ENCODE peak calls at places on chromosomes 2 and 18, in nine cellular contexts. N is endothelial cell; J is activated naive CD8-positive, alpha-beta T cell treated with anti-CD3 and anti-CD28 coated beads, Interleukin-2, amount 50 U/mL, for 16 hours; F is neural progenitor cell; T is effector CD4-positive, alpha-beta T cell; I is body of pancreas; W is central memory CD4-positive, alpha-beta T cell; C is GM23338; H is fibroblast of villous mesenchyme. O is an unnamed sample.

GRCh38 chr2:186348200-186348599 is 137.9 kb upstream of the ZC3H15 start:
- DNase-seq in H (peak; percentile 21), I (no peak), W (no peak), N (no peak), F (no peak), T (no peak), C (no peak), J (no peak), O (no peak)

GRCh38 chr2:166410828-166411472 is 35.2 kb upstream of the SCN9A start:
- DNase-seq in J (no peak), F (no peak), H (peak; percentile 73), N (no peak), T (no peak), I (no peak), C (no peak), W (no peak), O (no peak)

GRCh38 chr18:1034971-1035370 is 130.3 kb downstream of the ADCYAP1 start:
- DNase-seq in F (no peak), T (no peak), C (no peak), N (no peak), H (no peak), J (no peak), I (peak; percentile 57), W (no peak), O (no peak)

GRCh38 chr2:142165790-142166189 is 35.0 kb upstream of the LRP1B start:
- DNase-seq in N (peak; percentile 26), F (peak; percentile 48), C (peak; percentile 76), H (peak; percentile 38), T (no peak), I (peak; percentile 2), J (no peak), W (no peak), O (peak; percentile 11)

GRCh38 chr2:233084488-233084887 is 24.3 kb downstream of the INPP5D start:
- DNase-seq in W (peak; percentile 50), H (no peak), T (no peak), C (no peak), F (peak; percentile 24), N (peak; percentile 72), I (peak; percentile 76), J (no peak), O (peak; percentile 93)

GRCh38 chr2:220365023-220365422 is 737.6 kb downstream of the SLC4A3 start:
- DNase-seq in I (no peak), H (peak; percentile 2), C (no peak), N (no peak), J (no peak), F (no peak), T (no peak), W (no peak), O (no peak)

GRCh38 chr2:109470121-109470921 is 143.4 kb downstream of the SEPTIN10 start:
- DNase-seq in N (no peak), F (no peak), C (no peak), J (no peak), I (no peak), T (no peak), W (no peak), H (peak; percentile 89), O (peak; percentile 3)

GRCh38 chr18:21051615-21052014 is 60.0 kb downstream of the ROCK1 start:
- DNase-seq in I (no peak), H (peak; percentile 6), W (no peak), C (no peak), T (no peak), J (no peak), F (no peak), N (no peak), O (no peak)

GRCh38 chr2:239394346-239394945 is 6.4 kb downstream of the HDAC4 start:
- DNase-seq in T (no peak), N (no peak), F (no peak), H (no peak), C (no peak), W (no peak), J (no peak), I (no peak), O (no peak)

GRCh38 chr2:1360132-1360531 is 53.1 kb upstream of the TPO start:
- DNase-seq in J (no peak), H (no peak), I (peak; percentile 64), N (no peak), F (no peak), C (no peak), W (no peak), T (no peak), O (no peak)

GRCh38 chr18:22115573-22115972 is 53.8 kb upstream of the GATA6 start:
- DNase-seq in N (no peak), F (no peak), J (no peak), C (no peak), T (no peak), I (no peak), H (no peak), W (no peak), O (no peak)

GRCh38 chr18:58464104-58464625 is 164.7 kb downstream of the ALPK2 start:
- DNase-seq in H (no peak), F (no peak), T (no peak), J (no peak), C (no peak), I (no peak), W (no peak), N (no peak), O (no peak)

GRCh38 chr2:220753486-220753885 is 818.6 kb downstream of the EPHA4 start:
- DNase-seq in W (no peak), C (no peak), H (no peak), N (no peak), J (no peak), F (no peak), T (no peak), I (no peak), O (no peak)

GRCh38 chr2:105403785-105404698 is 5.2 kb upstream of the FHL2 start:
- DNase-seq in T (no peak), C (peak; percentile 59), H (peak; percentile 88), F (no peak), I (no peak), W (no peak), N (peak; percentile 27), J (no peak), O (no peak)

GRCh38 chr2:107108556-107108955 is 222.6 kb upstream of the ST6GAL2 start:
- DNase-seq in J (no peak), W (no peak), C (no peak), T (no peak), N (no peak), I (no peak), F (no peak), H (peak; percentile 17), O (no peak)

GRCh38 chr2:1377473-1377872 is 35.8 kb upstream of the TPO start:
- DNase-seq in J (no peak), H (no peak), W (no peak), I (no peak), F (no peak), T (no peak), N (no peak), C (no peak), O (no peak)

GRCh38 chr2:72001937-72002690 is 145.5 kb downstream of the CYP26B1 start:
- DNase-seq in H (no peak), T (no peak), I (no peak), J (no peak), W (no peak), N (no peak), F (no peak), C (no peak), O (no peak)

GRCh38 chr2:233178994-233179847 is 72.3 kb upstream of the ATG16L1 start:
- DNase-seq in I (no peak), F (no peak), J (no peak), H (no peak), T (no peak), C (no peak), N (no peak), W (no peak), O (no peak)

GRCh38 chr2:170814551-170815245 is 2.0 kb upstream of the GAD1 start:
- DNase-seq in I (no peak), N (no peak), F (peak; percentile 43), W (no peak), J (no peak), C (peak; percentile 83), H (no peak), T (no peak), O (no peak)

GRCh38 chr2:78780321-78780720 is 245.2 kb upstream of the REG3G start:
- DNase-seq in W (no peak), F (no peak), H (no peak), J (no peak), N (no peak), T (no peak), I (no peak), C (no peak), O (no peak)

GRCh38 chr2:107392241-107392704 is 434.4 kb upstream of the RGPD4 start:
- DNase-seq in T (no peak), I (no peak), H (no peak), F (no peak), C (no peak), W (no peak), J (no peak), N (no peak), O (no peak)

GRCh38 chr18:3062798-3063563 is 50.0 kb upstream of the LPIN2 start:
- DNase-seq in T (peak; percentile 64), H (peak; percentile 62), C (peak; percentile 82), J (no peak), W (peak; percentile 62), N (peak; percentile 71), F (peak; percentile 79), I (peak; percentile 60), O (peak; percentile 72)

GRCh38 chr18:35526476-35527120 is 28.8 kb upstream of the INO80C start:
- DNase-seq in I (peak; percentile 47), J (no peak), T (no peak), W (no peak), F (no peak), H (peak; percentile 67), C (peak; percentile 50), N (no peak), O (no peak)

GRCh38 chr2:219104107-219105050 is 43.7 kb upstream of the IHH start:
- DNase-seq in T (no peak), C (peak; percentile 89), H (peak; percentile 26), I (peak; percentile 32), W (peak; percentile 1), J (no peak), N (peak; percentile 21), F (peak; percentile 67), O (peak; percentile 49)

GRCh38 chr2:162075689-162076132 is 1.7 kb upstream of the DPP4 start:
- DNase-seq in J (no peak), C (no peak), W (no peak), I (no peak), N (no peak), H (peak; percentile 74), F (no peak), T (no peak), O (no peak)

GRCh38 chr2:67260348-67261277 is 136.5 kb upstream of the ETAA1 start:
- DNase-seq in T (no peak), F (no peak), W (no peak), N (no peak), C (no peak), I (peak; percentile 61), H (peak; percentile 99), J (no peak), O (no peak)

GRCh38 chr2:61898810-61899209 is 6.7 kb upstream of the COMMD1 start:
- DNase-seq in C (peak; percentile 21), N (no peak), F (no peak), H (peak; percentile 25), W (no peak), J (no peak), T (no peak), I (peak; percentile 26), O (peak; percentile 53)

GRCh38 chr18:75074196-75075015 is 134.5 kb downstream of the PTGR3 start:
- DNase-seq in W (no peak), C (no peak), N (no peak), F (no peak), J (no peak), T (no peak), H (no peak), I (no peak), O (no peak)

GRCh38 chr2:47404356-47404755 is 1.4 kb downstream of the MSH2 start:
- DNase-seq in J (no peak), F (no peak), C (no peak), H (no peak), I (no peak), N (no peak), T (no peak), W (no peak), O (peak; percentile 36)

GRCh38 chr2:230067990-230068657 is 600 bp downstream of the SLC16A14 start:
- DNase-seq in N (peak; percentile 56), H (peak; percentile 25), T (no peak), C (peak; percentile 82), I (peak; percentile 26), F (peak; percentile 79), J (no peak), W (peak; percentile 12), O (no peak)

GRCh38 chr2:25991965-25992364 is 9.7 kb upstream of the KIF3C start:
- DNase-seq in F (no peak), C (no peak), J (no peak), H (no peak), I (no peak), T (no peak), N (no peak), W (no peak), O (no peak)